ENCODE peak calls at places on chromosomes 5 and 9, in four cellular contexts. P, O, F and Z are unnamed samples. For H3K4me1 and H3K36me3, the result is how much of the 10 kb centered on the place peaks cover.

GRCh38 chr9:69254223-69254622 is 70.8 kb upstream of the ENTREP1 start:
- DNase-seq in P (no peak), O (no peak), F (no peak), Z (no peak)

GRCh38 chr5:149672701-149673455 is 57.2 kb upstream of the PPARGC1B start:
- DNase-seq in P (no peak), O (no peak), F (no peak), Z (no peak)

GRCh38 chr5:56415356-56415765 is 182.2 kb upstream of the ANKRD55 start:
- DNase-seq in P (peak), O (no peak), F (peak), Z (no peak)

GRCh38 chr9:36764364-36765076 is 191.8 kb downstream of the MELK start:
- DNase-seq in P (no peak), O (peak), F (no peak), Z (no peak)

GRCh38 chr9:110828148-110828730 is 159.6 kb downstream of the MUSK start:
- DNase-seq in P (peak), O (no peak), F (peak), Z (no peak)

GRCh38 chr5:181088289-181088688 is 42.7 kb downstream of the OR2V1 start:
- DNase-seq in P (no peak), O (peak), F (no peak), Z (no peak)

GRCh38 chr5:36675244-36675643 is 68.8 kb downstream of the SLC1A3 start:
- DNase-seq in P (no peak), O (no peak), F (no peak), Z (no peak)

GRCh38 chr9:114261987-114262386 is 60.9 kb upstream of the ORM1 start:
- DNase-seq in P (no peak), O (no peak), F (no peak), Z (no peak)

GRCh38 chr5:135880278-135880677 is 15.4 kb downstream of the IL9 start:
- DNase-seq in P (no peak), O (peak), F (no peak), Z (no peak)

GRCh38 chr5:36659406-36659805 is 53.0 kb downstream of the SLC1A3 start:
- DNase-seq in P (no peak), O (no peak), F (no peak), Z (no peak)

GRCh38 chr9:37148181-37148580 is 27.8 kb downstream of the ZCCHC7 start:
- DNase-seq in P (no peak), O (no peak), F (no peak), Z (no peak)

GRCh38 chr5:122311888-122312669 is at the start of gene SNCAIP:
- DNase-seq in P (no peak), O (peak), F (peak), Z (peak)

GRCh38 chr9:3205421-3206095 is 320.2 kb downstream of the RFX3 start:
- DNase-seq in P (no peak), O (no peak), F (no peak), Z (no peak)

GRCh38 chr5:1760656-1761452 is 38.8 kb downstream of the MRPL36 start:
- DNase-seq in P (no peak), O (no peak), F (peak), Z (no peak)

GRCh38 chr5:140317859-140318258 is 15.0 kb upstream of the PFDN1 start:
- DNase-seq in P (no peak), O (no peak), F (no peak), Z (no peak)

GRCh38 chr5:35811108-35811741 is 45.5 kb upstream of the IL7R start:
- DNase-seq in P (no peak), O (no peak), F (no peak), Z (no peak)

GRCh38 chr5:66655395-66656324 is 59.5 kb downstream of the MAST4 start:
- DNase-seq in P (no peak), O (peak), F (no peak), Z (no peak)

GRCh38 chr9:16277471-16277870 is 593.0 kb downstream of the BNC2 start:
- DNase-seq in P (no peak), O (no peak), F (no peak), Z (no peak)

GRCh38 chr5:43006411-43007202 is 33.5 kb downstream of the ANXA2R start:
- DNase-seq in P (no peak), O (no peak), F (no peak), Z (no peak)
- H3K4me3 ChIP-seq in P (peak), O (no peak), F (no peak), Z (peak)

DNA sequence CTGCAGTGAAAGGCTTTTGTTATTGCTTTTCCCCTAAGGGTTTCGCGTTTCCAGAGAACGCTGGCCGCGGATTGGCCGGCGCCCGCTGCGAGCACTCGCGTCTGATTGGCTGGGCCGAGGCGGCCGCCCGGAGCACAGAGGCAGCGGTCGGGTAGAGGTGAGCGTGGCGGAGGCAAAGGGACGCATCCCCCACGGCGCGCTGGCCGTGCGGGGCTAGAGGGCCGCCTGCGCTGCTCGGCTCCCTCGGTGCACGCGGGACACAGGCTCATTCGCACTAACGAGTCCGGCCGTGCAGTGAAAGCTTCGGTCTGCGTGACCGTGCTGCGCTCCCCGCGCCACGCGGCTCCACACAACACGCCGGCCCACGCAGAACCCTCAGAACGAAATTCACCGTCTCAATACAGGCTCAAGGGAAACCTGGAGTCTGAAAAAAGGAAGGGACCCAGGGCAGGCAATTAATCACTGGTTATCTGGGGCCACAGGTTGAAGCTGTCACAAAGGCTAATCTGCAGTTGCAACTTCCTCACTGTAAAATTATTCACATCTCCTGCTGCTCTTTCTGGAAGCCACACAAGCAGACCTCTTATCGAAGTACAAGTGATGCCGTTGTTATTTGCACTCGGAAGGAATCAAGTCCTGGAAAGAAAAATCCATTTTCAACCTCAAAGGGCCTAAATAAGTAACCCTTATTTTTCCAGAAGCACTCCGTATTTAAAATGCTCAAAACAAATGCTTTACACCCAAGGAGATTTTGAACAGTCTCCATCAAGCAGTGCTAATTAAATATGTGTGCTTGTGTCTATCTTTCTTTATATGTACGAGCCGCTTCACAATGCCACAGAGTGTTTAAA is 94.6 kb downstream of the ZNF608 start:
- DNase-seq in P (no peak), O (peak), F (peak), Z (peak)
- H3K4me1 ChIP-seq in P (under half), O (under half), F (under half), Z (half or more)

DNA sequence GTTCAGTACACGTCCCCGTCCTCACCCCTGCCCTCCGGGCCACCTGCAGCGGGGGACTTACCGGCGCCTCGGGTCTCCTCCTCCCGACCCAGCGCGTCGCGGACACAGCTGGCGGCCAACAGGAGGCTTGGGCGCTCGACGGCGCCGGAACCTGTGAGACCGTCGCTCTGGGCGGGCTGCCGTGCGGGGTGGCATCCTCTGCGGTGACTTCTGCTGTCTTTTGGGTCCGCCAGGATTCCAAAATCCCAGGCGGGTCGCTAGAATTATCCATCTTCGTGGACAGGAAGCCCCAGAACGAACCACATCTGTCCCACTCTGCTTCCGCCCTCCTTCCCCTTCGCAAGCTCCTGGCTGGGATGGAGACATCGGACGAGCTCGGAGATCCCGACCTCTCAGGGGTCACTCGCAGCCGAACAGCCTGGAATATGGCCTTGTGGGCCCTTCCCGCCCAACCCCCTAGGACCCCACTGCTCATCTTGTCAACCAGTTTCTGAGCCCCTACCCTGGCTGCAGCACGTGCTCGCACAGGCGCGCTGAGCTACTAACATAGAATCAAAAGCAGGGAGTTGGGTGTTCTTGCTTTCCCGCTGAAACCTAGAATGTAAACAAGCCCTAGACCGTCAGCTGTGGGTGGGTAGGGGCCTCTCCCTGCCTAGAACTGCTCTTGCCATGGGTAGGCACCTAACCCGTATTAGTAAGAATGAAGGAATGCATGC is 947 bp upstream of the MARCHF3 start:
- DNase-seq in P (no peak), O (no peak), F (peak), Z (peak)
- H3K36me3 ChIP-seq in P (under half), O (under half), F (under half), Z (under half)

DNA sequence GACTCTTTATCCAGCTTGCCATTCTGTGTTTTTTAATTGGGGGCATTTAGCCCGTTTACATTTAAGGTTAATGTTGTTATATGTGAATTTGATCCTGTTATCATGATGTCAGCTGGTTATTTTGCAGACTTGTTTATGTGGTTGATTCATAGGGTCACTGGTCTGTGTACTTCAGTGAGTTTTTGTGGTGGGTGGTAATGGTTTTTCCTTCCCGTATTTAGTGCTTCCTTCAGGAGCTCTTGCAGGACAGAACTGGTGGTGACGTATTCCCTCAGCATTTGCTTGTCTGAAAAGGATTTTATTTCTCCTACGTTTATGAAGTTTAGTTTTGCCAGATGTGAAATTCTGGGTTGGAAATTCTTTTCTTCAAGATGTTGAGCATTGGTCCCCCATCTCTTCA is 381.1 kb downstream of the MAN2A1 start:
- DNase-seq in P (no peak), O (no peak), F (no peak), Z (no peak)
- H3K4me3 ChIP-seq in P (no peak), O (no peak), F (no peak), Z (no peak)

DNA sequence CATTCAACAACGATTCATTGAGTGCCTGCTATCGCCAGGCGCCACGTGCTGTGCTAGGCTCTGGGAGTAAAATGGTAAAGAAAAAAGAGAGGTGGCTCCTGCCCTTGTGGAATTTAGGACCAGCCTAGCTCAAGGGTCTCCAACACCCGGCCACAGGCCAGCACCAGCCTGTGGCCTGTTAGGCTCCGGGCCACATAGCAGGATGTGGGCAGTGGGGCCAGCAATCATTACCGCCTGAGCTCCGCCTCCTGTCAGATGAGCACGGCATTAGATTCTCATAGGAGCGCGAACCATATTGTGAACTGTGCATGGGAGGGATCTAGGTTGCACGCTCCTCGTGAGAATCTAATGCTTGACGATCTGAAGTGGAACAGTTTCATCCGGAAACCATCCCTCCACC is 1.5 kb downstream of the RMRP start:
- DNase-seq in P (no peak), O (no peak), F (no peak), Z (no peak)
- H3K4me1 ChIP-seq in P (under half), O (under half), F (under half), Z (under half)

GRCh38 chr9:137757613-137758029 is 120.0 kb upstream of the CACNA1B start:
- DNase-seq in P (no peak), O (no peak), F (no peak), Z (no peak)

GRCh38 chr9:137759649-137760321 is 117.8 kb upstream of the CACNA1B start:
- DNase-seq in P (no peak), O (peak), F (no peak), Z (no peak)

GRCh38 chr9:137759117-137759516 is 118.5 kb upstream of the CACNA1B start:
- DNase-seq in P (no peak), O (no peak), F (no peak), Z (no peak)

GRCh38 chr9:137757139-137757538 is 120.4 kb upstream of the CACNA1B start:
- DNase-seq in P (no peak), O (no peak), F (no peak), Z (no peak)

DNA sequence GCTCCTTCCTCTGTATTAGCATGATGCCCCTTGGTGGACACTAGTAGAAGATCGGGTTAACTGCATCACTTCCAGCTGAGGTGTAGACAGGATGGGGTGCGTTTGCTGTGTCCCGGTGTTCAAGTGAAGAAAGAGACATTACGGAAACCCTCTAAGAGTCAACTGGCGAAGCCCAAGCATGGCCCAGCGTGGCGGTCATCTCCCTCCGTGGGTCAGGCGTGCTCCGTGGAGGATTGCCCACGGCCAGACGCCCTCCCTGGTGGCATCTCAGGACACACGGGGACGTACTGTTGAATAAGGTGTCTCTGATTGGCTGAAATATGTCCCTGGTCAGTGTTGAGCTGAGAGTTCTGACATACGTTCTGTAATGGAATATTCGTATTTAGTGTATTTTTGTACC is 119.5 kb upstream of the CACNA1B start:
- DNase-seq in P (no peak), O (no peak), F (no peak), Z (no peak)
- H3K36me3 ChIP-seq in P (under half), O (under half), F (under half), Z (half or more)

GRCh38 chr9:120875954-120876841 is 790 bp downstream of the PHF19 start:
- DNase-seq in P (peak), O (peak), F (peak), Z (peak)
- H3K4me3 ChIP-seq in P (peak), O (peak), F (peak), Z (peak)

GRCh38 chr9:133876836-133877235 is 115.3 kb downstream of the VAV2 start:
- DNase-seq in P (no peak), O (no peak), F (no peak), Z (no peak)

GRCh38 chr9:133877327-133877726 is 114.8 kb downstream of the VAV2 start:
- DNase-seq in P (no peak), O (no peak), F (no peak), Z (no peak)

GRCh38 chr9:133878402-133878801 is 113.7 kb downstream of the VAV2 start:
- DNase-seq in P (no peak), O (no peak), F (no peak), Z (no peak)

GRCh38 chr9:133876144-133876543 is 116.0 kb downstream of the VAV2 start:
- DNase-seq in P (no peak), O (peak), F (no peak), Z (no peak)

DNA sequence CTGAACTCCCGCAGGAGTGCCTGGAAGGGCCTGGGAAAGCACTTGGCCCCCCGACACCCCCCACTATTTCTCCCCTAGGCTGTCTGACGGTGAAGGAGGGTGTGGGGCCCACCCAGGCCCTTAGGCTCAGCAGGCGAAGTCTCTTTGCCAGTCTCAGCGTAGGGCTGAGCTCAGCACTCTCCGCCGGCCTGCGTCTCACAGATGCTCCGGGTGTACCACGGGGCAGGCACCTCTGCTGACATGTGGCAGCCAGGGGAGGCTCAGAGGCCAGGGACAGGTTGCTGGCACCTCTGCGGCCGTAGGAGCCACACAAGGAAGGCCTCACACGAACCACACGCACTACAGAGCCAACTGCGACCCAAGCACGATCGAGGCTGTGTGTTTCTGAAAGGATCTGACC is 114.2 kb downstream of the VAV2 start:
- DNase-seq in P (no peak), O (no peak), F (no peak), Z (no peak)
- H3K4me1 ChIP-seq in P (under half), O (under half), F (under half), Z (under half)